ENCODE peak calls at places on chromosome 14, in four cellular contexts. Y, S, X and J are unnamed samples.

GRCh38 chr14:75609606-75610476 is 31.4 kb downstream of the FLVCR2 start:
- DNase-seq in Y (no peak), S (no peak), X (no peak), J (no peak)

GRCh38 chr14:62099091-62099490 is 336.9 kb downstream of the SNAPC1 start:
- DNase-seq in Y (no peak), S (no peak), X (no peak), J (no peak)

GRCh38 chr14:65639216-65639615 is 226.7 kb downstream of the FUT8 start:
- DNase-seq in Y (no peak), S (peak), X (no peak), J (no peak)

GRCh38 chr14:60723218-60724079 is 702 bp downstream of the SIX4 start:
- DNase-seq in Y (no peak), S (no peak), X (no peak), J (peak)

GRCh38 chr14:57391609-57392195 is 1.3 kb downstream of the NAA30 start:
- DNase-seq in Y (no peak), S (no peak), X (no peak), J (peak)

GRCh38 chr14:21436567-21437062 is 19.3 kb downstream of the CHD8 start:
- DNase-seq in Y (no peak), S (no peak), X (no peak), J (no peak)

GRCh38 chr14:69637503-69638030 is 26.2 kb downstream of the SUSD6 start:
- DNase-seq in Y (no peak), S (peak), X (no peak), J (peak)

GRCh38 chr14:86515195-86515594 is 985.3 kb downstream of the FLRT2 start:
- DNase-seq in Y (no peak), S (no peak), X (no peak), J (no peak)

GRCh38 chr14:21055473-21056117 is 2.0 kb upstream of the RNASE8 start:
- DNase-seq in Y (no peak), S (peak), X (no peak), J (no peak)

GRCh38 chr14:89841855-89842254 is 112.7 kb downstream of the EFCAB11 start:
- DNase-seq in Y (no peak), S (no peak), X (no peak), J (no peak)

GRCh38 chr14:29166507-29166906 is 399.9 kb downstream of the FOXG1 start:
- DNase-seq in Y (no peak), S (no peak), X (no peak), J (no peak)

GRCh38 chr14:59591641-59592040 is 15.0 kb upstream of the CCDC175 start:
- DNase-seq in Y (no peak), S (no peak), X (no peak), J (no peak)

GRCh38 chr14:37253905-37254304 is 56.2 kb downstream of the MIPOL1 start:
- DNase-seq in Y (no peak), S (no peak), X (no peak), J (no peak)

GRCh38 chr14:34688470-34689206 is 25.8 kb downstream of the CFL2 start:
- DNase-seq in Y (no peak), S (no peak), X (no peak), J (no peak)

GRCh38 chr14:100603341-100604125 is 16.3 kb upstream of the BEGAIN start:
- DNase-seq in Y (no peak), S (no peak), X (no peak), J (peak)

GRCh38 chr14:101191086-101191881 is 287.8 kb upstream of the RTL1 start:
- DNase-seq in Y (no peak), S (no peak), X (no peak), J (no peak)

GRCh38 chr14:85634205-85634604 is 104.3 kb downstream of the FLRT2 start:
- DNase-seq in Y (no peak), S (no peak), X (no peak), J (no peak)

GRCh38 chr14:71604231-71604630 is 328.0 kb upstream of the RGS6 start:
- DNase-seq in Y (no peak), S (no peak), X (no peak), J (no peak)

GRCh38 chr14:69449216-69449615 is 35.3 kb upstream of the PLEKHD1 start:
- DNase-seq in Y (no peak), S (no peak), X (no peak), J (no peak)

GRCh38 chr14:36363704-36364103 is 43.3 kb upstream of the MBIP start:
- DNase-seq in Y (no peak), S (no peak), X (no peak), J (no peak)

GRCh38 chr14:35929171-35929570 is 103.0 kb downstream of the BRMS1L start:
- DNase-seq in Y (no peak), S (no peak), X (no peak), J (no peak)

GRCh38 chr14:89813485-89814080 is 140.9 kb downstream of the EFCAB11 start:
- DNase-seq in Y (no peak), S (no peak), X (no peak), J (no peak)

GRCh38 chr14:103880334-103880985 is 33.1 kb upstream of the PPP1R13B start:
- DNase-seq in Y (no peak), S (no peak), X (no peak), J (peak)

GRCh38 chr14:104556256-104557021 is 23.1 kb upstream of the C14orf180 start:
- DNase-seq in Y (no peak), S (no peak), X (no peak), J (no peak)

GRCh38 chr14:59161571-59162175 is 26.8 kb upstream of the DAAM1 start:
- DNase-seq in Y (peak), S (peak), X (no peak), J (no peak)

GRCh38 chr14:39369029-39369428 is 63.2 kb downstream of the FBXO33 start:
- DNase-seq in Y (no peak), S (no peak), X (no peak), J (no peak)

GRCh38 chr14:39366460-39367386 is 65.5 kb downstream of the FBXO33 start:
- DNase-seq in Y (no peak), S (no peak), X (no peak), J (no peak)

GRCh38 chr14:39367387-39367751 is 64.9 kb downstream of the FBXO33 start:
- DNase-seq in Y (no peak), S (no peak), X (no peak), J (no peak)

GRCh38 chr14:39370415-39370814 is 61.8 kb downstream of the FBXO33 start:
- DNase-seq in Y (no peak), S (no peak), X (no peak), J (no peak)

GRCh38 chr14:39368261-39368959 is 63.8 kb downstream of the FBXO33 start:
- DNase-seq in Y (peak), S (peak), X (no peak), J (peak)
- TF ChIP-seq JUND in Y (no peak), S (no peak), X (no peak), J (no peak)

GRCh38 chr14:99600232-99600888 is 3.6 kb downstream of the CCDC85C start:
- DNase-seq in Y (no peak), S (no peak), X (no peak), J (no peak)

GRCh38 chr14:99599440-99599839 is 4.6 kb downstream of the CCDC85C start:
- DNase-seq in Y (no peak), S (no peak), X (no peak), J (no peak)

GRCh38 chr14:99602054-99602787 is 1.8 kb downstream of the CCDC85C start:
- DNase-seq in Y (no peak), S (peak), X (no peak), J (no peak)

GRCh38 chr14:99602788-99603415 is 1.1 kb downstream of the CCDC85C start:
- DNase-seq in Y (no peak), S (no peak), X (no peak), J (no peak)

DNA sequence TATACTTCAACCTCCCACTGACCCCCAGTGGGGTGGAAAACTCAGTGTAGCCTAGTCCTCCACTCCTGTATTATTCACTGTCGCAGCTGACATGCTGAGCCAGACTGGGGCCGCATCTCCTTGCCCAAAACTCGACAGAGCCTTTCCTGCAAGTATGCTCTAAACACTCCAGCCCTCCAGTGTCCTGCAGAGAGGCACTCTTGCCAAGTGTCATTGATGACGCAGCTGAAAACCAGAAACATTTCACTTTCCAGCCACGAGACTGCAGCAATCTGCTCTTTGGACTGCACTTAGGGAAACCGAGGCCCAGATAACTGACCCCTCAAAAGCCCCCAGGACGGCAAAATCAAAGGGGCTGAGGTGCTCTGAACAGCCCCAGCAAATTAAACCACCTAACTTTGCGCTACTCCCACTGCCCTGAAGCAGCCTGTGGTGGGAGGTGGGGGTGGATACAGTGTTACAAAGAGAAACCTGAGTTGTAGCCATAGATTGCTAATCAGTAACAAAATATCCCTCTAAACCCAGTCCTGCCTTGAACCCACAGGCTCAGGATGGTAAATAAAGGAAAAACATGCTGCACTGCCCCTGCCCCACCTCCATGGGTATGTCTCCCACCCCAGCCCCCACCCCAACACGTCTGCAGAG is 2.6 kb downstream of the CCDC85C start:
- DNase-seq in Y (no peak), S (peak), X (no peak), J (no peak)
- TF ChIP-seq REST in Y (no peak), S (no peak), X (no peak), J (no peak)

GRCh38 chr14:96811265-96811664 is 14.1 kb downstream of the VRK1 start:
- DNase-seq in Y (no peak), S (no peak), X (no peak), J (no peak)
- H3K9ac ChIP-seq in Y (no peak), S (no peak), X (no peak), J (peak)

GRCh38 chr14:76644875-76645518 is 116.3 kb upstream of the VASH1 start:
- DNase-seq in Y (peak), S (peak), X (no peak), J (peak)
- TF ChIP-seq JUND in Y (no peak), S (no peak), X (no peak), J (no peak)

GRCh38 chr14:95097385-95097784 is 59.9 kb downstream of the DICER1 start:
- DNase-seq in Y (no peak), S (no peak), X (no peak), J (no peak)

GRCh38 chr14:95096476-95096875 is 60.9 kb downstream of the DICER1 start:
- DNase-seq in Y (no peak), S (no peak), X (no peak), J (no peak)

GRCh38 chr14:95095991-95096390 is 61.3 kb downstream of the DICER1 start:
- DNase-seq in Y (no peak), S (no peak), X (no peak), J (no peak)

GRCh38 chr14:95101736-95102677 is 55.3 kb downstream of the DICER1 start:
- DNase-seq in Y (no peak), S (no peak), X (no peak), J (no peak)

DNA sequence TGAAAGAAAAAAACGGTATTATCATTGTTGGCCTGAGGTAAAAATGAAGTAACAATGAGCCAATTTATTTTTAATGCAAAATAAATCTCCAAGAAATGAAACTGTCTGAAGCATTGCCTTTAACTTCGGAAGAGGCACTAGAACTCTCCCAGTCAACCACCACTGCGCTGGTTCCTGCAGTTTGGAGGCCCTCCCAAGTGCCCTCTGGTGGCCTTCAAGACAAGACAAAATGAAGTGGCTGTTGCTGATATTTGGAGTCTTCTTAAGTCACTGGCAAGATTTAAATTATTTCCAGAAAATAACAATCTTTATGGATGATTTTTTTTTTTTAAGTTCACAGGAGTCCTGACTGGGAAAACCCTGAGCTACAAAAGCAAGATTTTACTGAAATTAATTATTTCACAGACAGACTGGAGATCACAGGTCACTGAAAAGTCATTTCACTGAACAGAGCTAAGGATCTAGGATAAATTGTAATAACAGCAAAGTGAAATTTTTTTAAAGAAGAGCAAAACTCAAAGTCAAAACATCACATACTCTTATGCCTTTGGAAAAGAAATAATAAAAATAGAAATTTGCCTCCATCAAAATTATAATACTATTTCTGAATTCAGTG is 58.2 kb downstream of the DICER1 start:
- DNase-seq in Y (peak), S (peak), X (no peak), J (peak)
- TF ChIP-seq REST in Y (no peak), S (no peak), X (no peak), J (no peak)

GRCh38 chr14:73047808-73048207 is 10.5 kb upstream of the RBM25 start:
- DNase-seq in Y (no peak), S (no peak), X (no peak), J (no peak)

GRCh38 chr14:73055251-73055650 is 3.1 kb upstream of the RBM25 start:
- DNase-seq in Y (no peak), S (no peak), X (no peak), J (no peak)

GRCh38 chr14:73049428-73049827 is 8.9 kb upstream of the RBM25 start:
- DNase-seq in Y (no peak), S (peak), X (no peak), J (no peak)
- H3K9ac ChIP-seq in Y (no peak), S (no peak), X (no peak), J (no peak)

GRCh38 chr14:56118611-56119181 is 485 bp downstream of the PELI2 start:
- DNase-seq in Y (no peak), S (no peak), X (no peak), J (peak)

GRCh38 chr14:56121786-56122185 is 3.6 kb downstream of the PELI2 start:
- DNase-seq in Y (no peak), S (no peak), X (no peak), J (no peak)

GRCh38 chr14:56120091-56120632 is 2.0 kb downstream of the PELI2 start:
- DNase-seq in Y (no peak), S (no peak), X (no peak), J (peak)

GRCh38 chr14:56117765-56118610 is at the start of gene PELI2:
- DNase-seq in Y (peak), S (peak), X (no peak), J (peak)

GRCh38 chr14:56119221-56119967 is 1.2 kb downstream of the PELI2 start:
- DNase-seq in Y (no peak), S (no peak), X (no peak), J (peak)
- TF ChIP-seq JUND in Y (no peak), S (no peak), X (no peak), J (no peak)